ENCODE peak calls at places on chromosomes 4 and X, in six cellular contexts. One of them, this sample, is unnamed.

GRCh38 chr4:98564847-98565246 is 93.6 kb downstream of the TSPAN5 start:
- DNase-seq in mesendoderm: no peak
- DNase-seq in IMR-90: no peak
- DNase-seq in neuronal stem cell: no peak
- DNase-seq in mesenchymal stem cell: no peak
- DNase-seq in H1: no peak
- DNase-seq in this sample: no peak

GRCh38 chr4:81635747-81636146 is 164.0 kb upstream of the RASGEF1B start:
- DNase-seq in IMR-90: no peak
- DNase-seq in mesendoderm: no peak
- DNase-seq in neuronal stem cell: no peak
- DNase-seq in mesenchymal stem cell: no peak
- DNase-seq in H1: no peak
- DNase-seq in this sample: peak

GRCh38 chr4:83651846-83652245 is 115.9 kb downstream of the GPAT3 start:
- DNase-seq in H1: no peak
- DNase-seq in mesendoderm: no peak
- DNase-seq in neuronal stem cell: no peak
- DNase-seq in IMR-90: no peak
- DNase-seq in mesenchymal stem cell: no peak
- DNase-seq in this sample: no peak

GRCh38 chr4:119081943-119082342 is 53.7 kb upstream of the MYOZ2 start:
- DNase-seq in IMR-90: no peak
- DNase-seq in H1: no peak
- DNase-seq in mesendoderm: no peak
- DNase-seq in neuronal stem cell: no peak
- DNase-seq in mesenchymal stem cell: no peak
- DNase-seq in this sample: no peak

GRCh38 chr4:119209077-119209476 is 3.4 kb upstream of the USP53 start:
- DNase-seq in mesenchymal stem cell: peak
- DNase-seq in mesendoderm: peak
- DNase-seq in neuronal stem cell: no peak
- DNase-seq in H1: no peak
- DNase-seq in IMR-90: peak
- DNase-seq in this sample: peak

GRCh38 chr4:97504713-97505112 is 638.6 kb downstream of the STPG2 start:
- DNase-seq in H1: no peak
- DNase-seq in neuronal stem cell: no peak
- DNase-seq in mesenchymal stem cell: no peak
- DNase-seq in mesendoderm: no peak
- DNase-seq in IMR-90: no peak
- DNase-seq in this sample: no peak

GRCh38 chr4:76485450-76485849 is 50.4 kb downstream of the SHROOM3 start:
- DNase-seq in H1: no peak
- DNase-seq in neuronal stem cell: no peak
- DNase-seq in mesenchymal stem cell: peak
- DNase-seq in IMR-90: no peak
- DNase-seq in mesendoderm: peak
- DNase-seq in this sample: peak

GRCh38 chr4:161581262-161581661 is 582.5 kb downstream of the FSTL5 start:
- DNase-seq in mesendoderm: no peak
- DNase-seq in mesenchymal stem cell: no peak
- DNase-seq in neuronal stem cell: no peak
- DNase-seq in H1: no peak
- DNase-seq in IMR-90: no peak
- DNase-seq in this sample: no peak

GRCh38 chr4:138049350-138049749 is 192.8 kb downstream of the SLC7A11 start:
- DNase-seq in H1: no peak
- DNase-seq in neuronal stem cell: no peak
- DNase-seq in mesendoderm: no peak
- DNase-seq in mesenchymal stem cell: peak
- DNase-seq in IMR-90: no peak
- DNase-seq in this sample: no peak

GRCh38 chrX:13389501-13389900 is 69.6 kb upstream of the ATXN3L start:
- DNase-seq in mesendoderm: peak
- DNase-seq in neuronal stem cell: no peak
- DNase-seq in mesenchymal stem cell: no peak
- DNase-seq in H1: no peak
- DNase-seq in IMR-90: no peak
- DNase-seq in this sample: no peak

GRCh38 chr4:142238589-142238988 is 602.2 kb downstream of the IL15 start:
- DNase-seq in mesendoderm: no peak
- DNase-seq in IMR-90: peak
- DNase-seq in H1: no peak
- DNase-seq in neuronal stem cell: no peak
- DNase-seq in mesenchymal stem cell: no peak
- DNase-seq in this sample: no peak

GRCh38 chrX:103586314-103586646 is 965 bp downstream of the TCEAL4 start:
- DNase-seq in H1: no peak
- DNase-seq in mesenchymal stem cell: peak
- DNase-seq in mesendoderm: no peak
- DNase-seq in neuronal stem cell: no peak
- DNase-seq in IMR-90: no peak
- DNase-seq in this sample: no peak

GRCh38 chr4:47263721-47264120 is 199.8 kb downstream of the COMMD8 start:
- DNase-seq in neuronal stem cell: no peak
- DNase-seq in IMR-90: no peak
- DNase-seq in H1: no peak
- DNase-seq in mesenchymal stem cell: no peak
- DNase-seq in mesendoderm: no peak
- DNase-seq in this sample: no peak

GRCh38 chr4:153529646-153530045 is 63.5 kb downstream of the TMEM131L start:
- DNase-seq in IMR-90: peak
- DNase-seq in neuronal stem cell: no peak
- DNase-seq in mesenchymal stem cell: peak
- DNase-seq in mesendoderm: no peak
- DNase-seq in H1: no peak
- DNase-seq in this sample: no peak

GRCh38 chr4:102288497-102288896 is 56.8 kb downstream of the SLC39A8 start:
- DNase-seq in H1: no peak
- DNase-seq in mesendoderm: no peak
- DNase-seq in IMR-90: no peak
- DNase-seq in neuronal stem cell: no peak
- DNase-seq in mesenchymal stem cell: no peak
- DNase-seq in this sample: no peak

GRCh38 chr4:183163135-183163534 is 64.1 kb downstream of the WWC2 start:
- DNase-seq in IMR-90: no peak
- DNase-seq in neuronal stem cell: no peak
- DNase-seq in H1: no peak
- DNase-seq in mesendoderm: no peak
- DNase-seq in mesenchymal stem cell: peak
- DNase-seq in this sample: no peak

GRCh38 chrX:68534696-68535095 is 35.8 kb downstream of the YIPF6 start:
- DNase-seq in H1: no peak
- DNase-seq in mesenchymal stem cell: no peak
- DNase-seq in IMR-90: peak
- DNase-seq in mesendoderm: no peak
- DNase-seq in neuronal stem cell: no peak
- DNase-seq in this sample: no peak

GRCh38 chr4:173039617-173040176 is 128.9 kb upstream of the GALNT7 start:
- DNase-seq in mesenchymal stem cell: no peak
- DNase-seq in mesendoderm: no peak
- DNase-seq in IMR-90: no peak
- DNase-seq in neuronal stem cell: no peak
- DNase-seq in H1: no peak
- DNase-seq in this sample: no peak

GRCh38 chr4:153326513-153326912 is 18.0 kb upstream of the MND1 start:
- DNase-seq in mesenchymal stem cell: no peak
- DNase-seq in IMR-90: peak
- DNase-seq in mesendoderm: no peak
- DNase-seq in H1: no peak
- DNase-seq in neuronal stem cell: no peak
- DNase-seq in this sample: no peak

GRCh38 chrX:140440891-140441290 is 64.0 kb downstream of the SOX3 start:
- DNase-seq in IMR-90: peak
- DNase-seq in mesenchymal stem cell: peak
- DNase-seq in mesendoderm: peak
- DNase-seq in H1: no peak
- DNase-seq in neuronal stem cell: no peak
- DNase-seq in this sample: no peak

GRCh38 chr4:12293906-12294525 is 865.3 kb upstream of the HS3ST1 start:
- DNase-seq in mesendoderm: no peak
- DNase-seq in neuronal stem cell: no peak
- DNase-seq in mesenchymal stem cell: no peak
- DNase-seq in H1: no peak
- DNase-seq in IMR-90: no peak
- DNase-seq in this sample: no peak

GRCh38 chr4:140308366-140309123 is 64.9 kb upstream of the SCOC start:
- DNase-seq in IMR-90: peak
- DNase-seq in mesendoderm: no peak
- DNase-seq in H1: no peak
- DNase-seq in neuronal stem cell: no peak
- DNase-seq in mesenchymal stem cell: peak
- DNase-seq in this sample: no peak

GRCh38 chr4:112075129-112075753 is 70.0 kb upstream of the FAM241A start:
- DNase-seq in mesenchymal stem cell: peak
- DNase-seq in H1: no peak
- DNase-seq in neuronal stem cell: peak
- DNase-seq in mesendoderm: peak
- DNase-seq in IMR-90: peak
- DNase-seq in this sample: peak

GRCh38 chr4:154642361-154642760 is 29.9 kb upstream of the FGG start:
- DNase-seq in mesendoderm: peak
- DNase-seq in IMR-90: no peak
- DNase-seq in neuronal stem cell: no peak
- DNase-seq in mesenchymal stem cell: no peak
- DNase-seq in H1: no peak
- DNase-seq in this sample: no peak

GRCh38 chrX:26851981-26852380 is 611.2 kb downstream of the PPP4R3C start:
- DNase-seq in IMR-90: no peak
- DNase-seq in mesendoderm: peak
- DNase-seq in H1: no peak
- DNase-seq in mesenchymal stem cell: peak
- DNase-seq in neuronal stem cell: no peak
- DNase-seq in this sample: peak

DNA sequence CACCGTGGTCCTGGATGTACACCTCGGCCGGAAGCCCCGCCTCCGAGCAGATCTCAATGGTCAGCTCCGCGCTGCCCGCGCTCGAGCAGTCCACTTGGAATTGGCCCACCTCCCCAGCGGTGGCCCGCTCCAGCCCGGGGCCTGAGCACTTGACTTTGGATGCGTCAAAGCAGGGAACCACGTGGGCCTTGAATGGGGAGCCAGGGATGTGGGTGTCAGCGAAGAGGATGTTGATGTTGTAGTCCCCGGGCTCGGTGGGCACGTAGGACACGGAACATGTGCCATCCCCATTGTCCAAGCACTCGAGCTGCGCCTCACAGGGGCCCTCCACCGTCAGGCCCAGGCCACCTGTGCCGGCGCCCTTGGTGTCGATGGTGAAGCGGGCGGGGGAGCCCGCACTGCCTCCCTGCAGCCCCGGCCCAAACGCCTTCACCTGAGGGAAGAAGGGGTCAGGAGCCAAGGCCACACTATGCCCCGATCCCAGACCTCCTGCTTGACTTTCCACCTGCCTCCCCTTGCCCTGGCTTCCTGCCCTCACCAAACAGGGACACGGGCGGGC is 14.2 kb downstream of the FLNA start:
- DNase-seq in mesenchymal stem cell: no peak
- DNase-seq in mesendoderm: no peak
- DNase-seq in H1: no peak
- DNase-seq in IMR-90: no peak
- DNase-seq in neuronal stem cell: no peak
- DNase-seq in this sample: no peak
- H2BK120ac ChIP-seq in mesenchymal stem cell: no peak
- H2BK120ac ChIP-seq in mesendoderm: no peak
- H2BK120ac ChIP-seq in H1: no peak
- H2BK120ac ChIP-seq in IMR-90: no peak
- H2BK120ac ChIP-seq in neuronal stem cell: no peak
- H2BK120ac ChIP-seq in this sample: no peak

DNA sequence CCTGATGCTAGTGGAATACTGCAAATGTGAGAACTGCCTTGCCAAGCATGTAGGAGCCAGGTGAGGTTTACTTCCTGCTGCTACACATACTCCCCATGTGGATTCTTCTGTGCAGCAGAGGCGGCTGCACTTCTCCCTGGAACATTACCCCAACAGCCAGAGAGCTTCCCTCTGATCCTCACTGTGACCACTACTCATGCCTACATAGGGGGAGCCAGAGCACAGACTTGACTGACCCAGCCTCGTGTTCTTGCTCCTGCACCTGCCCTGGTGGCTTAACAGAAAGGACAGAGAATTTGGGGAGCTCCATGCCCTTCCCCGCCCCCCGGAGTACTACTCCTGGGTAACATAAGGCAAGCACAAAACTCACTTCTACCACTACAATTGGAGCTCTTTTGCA is 38.4 kb downstream of the UGT2A2 start:
- DNase-seq in mesenchymal stem cell: no peak
- DNase-seq in H1: no peak
- DNase-seq in mesendoderm: peak
- DNase-seq in IMR-90: no peak
- DNase-seq in neuronal stem cell: no peak
- DNase-seq in this sample: no peak
- H4K8ac ChIP-seq in mesenchymal stem cell: no peak
- H4K8ac ChIP-seq in H1: no peak
- H4K8ac ChIP-seq in mesendoderm: no peak
- H4K8ac ChIP-seq in IMR-90: no peak
- H4K8ac ChIP-seq in neuronal stem cell: no peak
- H4K8ac ChIP-seq in this sample: no peak

DNA sequence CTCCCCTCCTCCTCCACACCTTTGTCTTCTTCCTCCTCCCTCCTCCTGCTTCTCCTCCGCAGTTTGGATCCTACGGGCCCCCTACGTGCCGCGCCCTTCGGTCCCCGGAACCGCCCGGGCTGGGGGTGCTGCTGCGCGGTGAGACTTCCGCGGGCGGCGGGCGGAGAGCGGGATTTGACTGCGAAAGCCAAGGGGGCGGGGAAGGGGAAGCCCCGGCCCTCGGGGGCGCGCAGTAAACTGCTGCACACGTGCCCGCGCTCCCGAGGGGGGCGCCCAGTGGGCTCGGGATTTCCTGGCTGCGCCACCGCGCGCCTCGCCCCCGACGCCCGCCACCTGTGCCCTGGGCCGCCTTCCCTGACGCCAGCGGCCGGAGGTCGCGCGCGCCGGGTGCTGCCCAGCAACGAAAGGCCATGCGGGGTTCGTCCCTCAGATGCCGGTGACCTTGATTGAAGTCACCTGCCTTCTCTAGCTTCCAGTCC is 3.3 kb upstream of the NKX3-2 start:
- DNase-seq in H1: peak
- DNase-seq in IMR-90: no peak
- DNase-seq in mesenchymal stem cell: peak
- DNase-seq in mesendoderm: no peak
- DNase-seq in neuronal stem cell: no peak
- DNase-seq in this sample: no peak
- H3K4me3 ChIP-seq in H1: peak
- H3K4me3 ChIP-seq in IMR-90: peak
- H3K4me3 ChIP-seq in mesenchymal stem cell: peak
- H3K4me3 ChIP-seq in mesendoderm: peak
- H3K4me3 ChIP-seq in neuronal stem cell: peak
- H3K4me3 ChIP-seq in this sample: peak

DNA sequence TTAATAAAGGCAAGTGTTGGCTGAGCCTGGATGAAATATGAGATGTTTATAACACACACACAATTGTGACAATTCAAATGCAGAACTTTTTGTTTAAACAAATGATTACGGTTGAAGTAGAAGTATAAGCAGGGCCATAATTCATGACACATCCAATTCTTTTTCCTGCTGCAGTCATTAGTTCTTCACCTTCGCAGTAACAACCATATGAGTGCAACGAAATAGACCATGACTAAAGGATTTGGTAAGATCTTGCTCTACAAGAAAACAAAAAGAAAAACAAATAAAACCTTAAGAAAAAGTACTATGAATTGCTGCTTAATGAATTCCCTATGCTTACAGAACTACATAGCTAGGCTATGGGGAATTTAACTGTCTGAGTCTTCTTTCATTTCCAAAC is 13.9 kb upstream of the BMPR1B start:
- DNase-seq in mesenchymal stem cell: no peak
- DNase-seq in IMR-90: no peak
- DNase-seq in mesendoderm: no peak
- DNase-seq in H1: no peak
- DNase-seq in neuronal stem cell: no peak
- DNase-seq in this sample: no peak
- H2BK120ac ChIP-seq in mesenchymal stem cell: no peak
- H2BK120ac ChIP-seq in IMR-90: no peak
- H2BK120ac ChIP-seq in mesendoderm: no peak
- H2BK120ac ChIP-seq in H1: no peak
- H2BK120ac ChIP-seq in neuronal stem cell: no peak
- H2BK120ac ChIP-seq in this sample: no peak

This sample was measured in trophoblast cell.